ENCODE peak calls at places on chromosomes 4 and X, in four cellular contexts. One of them, this sample, is unnamed.

GRCh38 chr4:68708566-68708965 is 38.1 kb upstream of the UGT2B15 start:
- DNase-seq in T-helper 1 cell: no peak
- DNase-seq in M059J: peak
- DNase-seq in effector CD4-positive, alpha-beta T cell: no peak
- DNase-seq in this sample: no peak

GRCh38 chrX:966396-967070 is 245.9 kb downstream of the CRLF2 start:
- DNase-seq in effector CD4-positive, alpha-beta T cell: no peak
- DNase-seq in T-helper 1 cell: no peak
- DNase-seq in M059J: no peak
- DNase-seq in this sample: no peak

GRCh38 chr4:130648570-130648969 is 1552.6 kb downstream of the C4orf33 start:
- DNase-seq in T-helper 1 cell: no peak
- DNase-seq in effector CD4-positive, alpha-beta T cell: no peak
- DNase-seq in M059J: no peak
- DNase-seq in this sample: no peak

GRCh38 chrX:150506486-150506885 is 61.9 kb upstream of the MTM1 start:
- DNase-seq in effector CD4-positive, alpha-beta T cell: no peak
- DNase-seq in T-helper 1 cell: no peak
- DNase-seq in M059J: no peak
- DNase-seq in this sample: no peak

GRCh38 chr4:112410364-112410763 is 105.6 kb downstream of the NEUROG2 start:
- DNase-seq in M059J: no peak
- DNase-seq in T-helper 1 cell: no peak
- DNase-seq in effector CD4-positive, alpha-beta T cell: no peak
- DNase-seq in this sample: no peak

GRCh38 chr4:105061136-105061696 is 85.5 kb upstream of the TET2 start:
- DNase-seq in effector CD4-positive, alpha-beta T cell: no peak
- DNase-seq in M059J: peak
- DNase-seq in T-helper 1 cell: no peak
- DNase-seq in this sample: no peak

GRCh38 chr4:119286377-119287002 is 35.4 kb downstream of the FABP2 start:
- DNase-seq in T-helper 1 cell: no peak
- DNase-seq in effector CD4-positive, alpha-beta T cell: peak
- DNase-seq in M059J: peak
- DNase-seq in this sample: peak

GRCh38 chr4:158261480-158261879 is 51.2 kb downstream of the TMEM144 start:
- DNase-seq in T-helper 1 cell: no peak
- DNase-seq in effector CD4-positive, alpha-beta T cell: no peak
- DNase-seq in M059J: no peak
- DNase-seq in this sample: no peak

GRCh38 chr4:98620087-98620784 is 38.2 kb downstream of the TSPAN5 start:
- DNase-seq in M059J: no peak
- DNase-seq in effector CD4-positive, alpha-beta T cell: no peak
- DNase-seq in T-helper 1 cell: no peak
- DNase-seq in this sample: no peak

GRCh38 chr4:108446554-108446953 is 173.8 kb upstream of the RPL34 start:
- DNase-seq in effector CD4-positive, alpha-beta T cell: no peak
- DNase-seq in T-helper 1 cell: no peak
- DNase-seq in M059J: no peak
- DNase-seq in this sample: no peak

GRCh38 chr4:185729300-185729912 is 82.6 kb downstream of the SORBS2 start:
- DNase-seq in M059J: no peak
- DNase-seq in effector CD4-positive, alpha-beta T cell: no peak
- DNase-seq in T-helper 1 cell: no peak
- DNase-seq in this sample: no peak

GRCh38 chr4:17447675-17448298 is 64.1 kb downstream of the QDPR start:
- DNase-seq in M059J: peak
- DNase-seq in effector CD4-positive, alpha-beta T cell: peak
- DNase-seq in T-helper 1 cell: peak
- DNase-seq in this sample: peak

GRCh38 chrX:42615161-42615563 is 162.8 kb downstream of the PPP1R2C start:
- DNase-seq in effector CD4-positive, alpha-beta T cell: no peak
- DNase-seq in T-helper 1 cell: no peak
- DNase-seq in M059J: peak
- DNase-seq in this sample: no peak

GRCh38 chr4:73213917-73214663 is 44.5 kb downstream of the ANKRD17 start:
- DNase-seq in T-helper 1 cell: no peak
- DNase-seq in M059J: no peak
- DNase-seq in effector CD4-positive, alpha-beta T cell: no peak
- DNase-seq in this sample: no peak

GRCh38 chrX:149259241-149259640 is 245.9 kb downstream of the IDS start:
- DNase-seq in M059J: peak
- DNase-seq in effector CD4-positive, alpha-beta T cell: no peak
- DNase-seq in T-helper 1 cell: no peak
- DNase-seq in this sample: no peak

GRCh38 chr4:65943076-65943475 is 272.8 kb upstream of the EPHA5 start:
- DNase-seq in T-helper 1 cell: no peak
- DNase-seq in effector CD4-positive, alpha-beta T cell: no peak
- DNase-seq in M059J: peak
- DNase-seq in this sample: no peak

GRCh38 chrX:129690435-129690834 is 35.7 kb upstream of the APLN start:
- DNase-seq in M059J: no peak
- DNase-seq in T-helper 1 cell: no peak
- DNase-seq in effector CD4-positive, alpha-beta T cell: no peak
- DNase-seq in this sample: no peak

GRCh38 chrX:104922206-104922621 is 298.3 kb downstream of the TEX13A start:
- DNase-seq in effector CD4-positive, alpha-beta T cell: peak
- DNase-seq in M059J: peak
- DNase-seq in T-helper 1 cell: peak
- DNase-seq in this sample: peak

GRCh38 chrX:73127700-73128241 is 48.5 kb upstream of the PABPC1L2A start:
- DNase-seq in effector CD4-positive, alpha-beta T cell: no peak
- DNase-seq in M059J: peak
- DNase-seq in T-helper 1 cell: no peak
- DNase-seq in this sample: no peak

GRCh38 chr4:98663226-98664006 is 5.0 kb upstream of the TSPAN5 start:
- DNase-seq in effector CD4-positive, alpha-beta T cell: peak
- DNase-seq in T-helper 1 cell: peak
- DNase-seq in M059J: peak
- DNase-seq in this sample: peak

GRCh38 chrX:127317159-127317558 is 497.6 kb downstream of the PRR32 start:
- DNase-seq in T-helper 1 cell: no peak
- DNase-seq in M059J: no peak
- DNase-seq in effector CD4-positive, alpha-beta T cell: no peak
- DNase-seq in this sample: no peak

GRCh38 chr4:88138561-88138960 is 19.9 kb downstream of the ABCG2 start:
- DNase-seq in M059J: peak
- DNase-seq in effector CD4-positive, alpha-beta T cell: no peak
- DNase-seq in T-helper 1 cell: no peak
- DNase-seq in this sample: no peak

GRCh38 chrX:136157187-136157586 is 9.9 kb downstream of the FHL1 start:
- DNase-seq in T-helper 1 cell: no peak
- DNase-seq in effector CD4-positive, alpha-beta T cell: no peak
- DNase-seq in M059J: no peak
- DNase-seq in this sample: no peak

GRCh38 chr4:184899261-184900134 is 73.7 kb upstream of the ACSL1 start:
- DNase-seq in M059J: peak
- DNase-seq in T-helper 1 cell: no peak
- DNase-seq in effector CD4-positive, alpha-beta T cell: no peak
- DNase-seq in this sample: no peak

GRCh38 chr4:6345866-6346265 is 76.2 kb downstream of the WFS1 start:
- DNase-seq in M059J: no peak
- DNase-seq in T-helper 1 cell: no peak
- DNase-seq in effector CD4-positive, alpha-beta T cell: no peak
- DNase-seq in this sample: no peak

GRCh38 chrX:39601193-39602085 is 496.3 kb downstream of the BCOR start:
- DNase-seq in T-helper 1 cell: no peak
- DNase-seq in effector CD4-positive, alpha-beta T cell: no peak
- DNase-seq in M059J: no peak
- DNase-seq in this sample: no peak

GRCh38 chr4:4853371-4853823 is 6.1 kb upstream of the MSX1 start:
- DNase-seq in M059J: no peak
- DNase-seq in effector CD4-positive, alpha-beta T cell: no peak
- DNase-seq in T-helper 1 cell: no peak
- DNase-seq in this sample: no peak

GRCh38 chr4:10061650-10062415 is 40.5 kb upstream of the SLC2A9 start:
- DNase-seq in T-helper 1 cell: no peak
- DNase-seq in effector CD4-positive, alpha-beta T cell: no peak
- DNase-seq in M059J: no peak
- DNase-seq in this sample: no peak

GRCh38 chr4:187016101-187016500 is 292.4 kb upstream of the FAT1 start:
- DNase-seq in T-helper 1 cell: no peak
- DNase-seq in M059J: peak
- DNase-seq in effector CD4-positive, alpha-beta T cell: no peak
- DNase-seq in this sample: no peak

GRCh38 chrX:43644124-43644701 is 11.9 kb upstream of the MAOA start:
- DNase-seq in M059J: peak
- DNase-seq in T-helper 1 cell: no peak
- DNase-seq in effector CD4-positive, alpha-beta T cell: no peak
- DNase-seq in this sample: no peak

GRCh38 chr4:129218355-129218754 is 122.4 kb downstream of the C4orf33 start:
- DNase-seq in M059J: peak
- DNase-seq in T-helper 1 cell: no peak
- DNase-seq in effector CD4-positive, alpha-beta T cell: no peak
- DNase-seq in this sample: no peak

GRCh38 chrX:85499400-85499799 is 119.9 kb upstream of the POF1B start:
- DNase-seq in M059J: no peak
- DNase-seq in T-helper 1 cell: no peak
- DNase-seq in effector CD4-positive, alpha-beta T cell: no peak
- DNase-seq in this sample: no peak

This sample was measured in memory B cell.